ENCODE peak calls at places on chromosomes 12 and 14, in four cellular contexts. One of them, this sample, is unnamed.

GRCh38 chr12:24948452-24948815 is 467 bp downstream of the BCAT1 start:
- DNase-seq in T-helper 1 cell: no peak
- DNase-seq in nucleus accumbens: no peak
- DNase-seq in B cell: no peak
- DNase-seq in this sample: peak; percentile 64

GRCh38 chr12:68349083-68349700 is 17.0 kb upstream of the MDM1 start:
- DNase-seq in T-helper 1 cell: no peak
- DNase-seq in nucleus accumbens: no peak
- DNase-seq in B cell: no peak
- DNase-seq in this sample: no peak

GRCh38 chr14:104556256-104557021 is 23.1 kb upstream of the C14orf180 start:
- DNase-seq in T-helper 1 cell: peak; percentile 10
- DNase-seq in nucleus accumbens: no peak
- DNase-seq in B cell: no peak
- DNase-seq in this sample: no peak

GRCh38 chr12:110079477-110080400 is 31.4 kb upstream of the C12orf76 start:
- DNase-seq in T-helper 1 cell: peak; percentile 58
- DNase-seq in nucleus accumbens: peak; percentile 86
- DNase-seq in B cell: peak; percentile 76
- DNase-seq in this sample: no peak

GRCh38 chr14:61184117-61184516 is 97.0 kb downstream of the TMEM30B start:
- DNase-seq in T-helper 1 cell: no peak
- DNase-seq in nucleus accumbens: no peak
- DNase-seq in B cell: no peak
- DNase-seq in this sample: peak; percentile 72

GRCh38 chr12:75103822-75104221 is 105.8 kb downstream of the KCNC2 start:
- DNase-seq in T-helper 1 cell: no peak
- DNase-seq in nucleus accumbens: no peak
- DNase-seq in B cell: no peak
- DNase-seq in this sample: no peak

GRCh38 chr12:27780612-27781408 is 774 bp upstream of the MANSC4 start:
- DNase-seq in T-helper 1 cell: peak; percentile 14
- DNase-seq in nucleus accumbens: peak; percentile 55
- DNase-seq in B cell: no peak
- DNase-seq in this sample: peak; percentile 69

GRCh38 chr12:62629971-62630739 is 163.5 kb downstream of the MON2 start:
- DNase-seq in T-helper 1 cell: no peak
- DNase-seq in nucleus accumbens: no peak
- DNase-seq in B cell: no peak
- DNase-seq in this sample: no peak

GRCh38 chr14:90785474-90785873 is 30.8 kb downstream of the TTC7B start:
- DNase-seq in T-helper 1 cell: no peak
- DNase-seq in nucleus accumbens: no peak
- DNase-seq in B cell: no peak
- DNase-seq in this sample: peak; percentile 26

GRCh38 chr14:79781882-79782281 is 429.4 kb downstream of the DIO2 start:
- DNase-seq in T-helper 1 cell: no peak
- DNase-seq in nucleus accumbens: no peak
- DNase-seq in B cell: no peak
- DNase-seq in this sample: peak; percentile 76

GRCh38 chr12:18690653-18691052 is 47.2 kb downstream of the PLCZ1 start:
- DNase-seq in T-helper 1 cell: no peak
- DNase-seq in nucleus accumbens: no peak
- DNase-seq in B cell: no peak
- DNase-seq in this sample: peak; percentile 4

GRCh38 chr12:109951751-109952150 is 44.4 kb downstream of the GIT2 start:
- DNase-seq in T-helper 1 cell: no peak
- DNase-seq in nucleus accumbens: no peak
- DNase-seq in B cell: no peak
- DNase-seq in this sample: peak; percentile 85

GRCh38 chr14:84144166-84144565 is 1385.8 kb upstream of the FLRT2 start:
- DNase-seq in T-helper 1 cell: no peak
- DNase-seq in nucleus accumbens: no peak
- DNase-seq in B cell: no peak
- DNase-seq in this sample: peak; percentile 43

GRCh38 chr14:76996563-76997146 is 31.9 kb downstream of the IRF2BPL start:
- DNase-seq in T-helper 1 cell: no peak
- DNase-seq in nucleus accumbens: no peak
- DNase-seq in B cell: no peak
- DNase-seq in this sample: no peak

GRCh38 chr14:64823305-64823985 is 56.3 kb downstream of the SPTB start:
- DNase-seq in T-helper 1 cell: peak; percentile 51
- DNase-seq in nucleus accumbens: peak; percentile 26
- DNase-seq in B cell: peak; percentile 54
- DNase-seq in this sample: peak; percentile 89

GRCh38 chr14:93959239-93960107 is 16.9 kb downstream of the ASB2 start:
- DNase-seq in T-helper 1 cell: peak; percentile 92
- DNase-seq in nucleus accumbens: no peak
- DNase-seq in B cell: peak; percentile 93
- DNase-seq in this sample: peak; percentile 94

GRCh38 chr12:109557200-109557599 is 16.1 kb downstream of the MMAB start:
- DNase-seq in T-helper 1 cell: no peak
- DNase-seq in nucleus accumbens: no peak
- DNase-seq in B cell: no peak
- DNase-seq in this sample: no peak

GRCh38 chr12:52363111-52363679 is 4.1 kb downstream of the KRT85 start:
- DNase-seq in T-helper 1 cell: no peak
- DNase-seq in nucleus accumbens: no peak
- DNase-seq in B cell: no peak
- DNase-seq in this sample: no peak

This sample was measured in astrocyte of the hippocampus.